ENCODE peak calls at places on chromosomes 5 and 9, in seven cellular contexts. Q, C, M, B, V, J and L are unnamed samples.

GRCh38 chr5:104265531-104266130 is 703.0 kb upstream of the NUDT12 start:
- DNase-seq in Q (no peak), C (no peak), M (no peak), B (no peak), V (no peak), J (no peak), L (no peak)

GRCh38 chr9:22052376-22052945 is 43.4 kb upstream of the CDKN2B start:
- DNase-seq in Q (peak; percentile 41), C (no peak), M (peak; percentile 91), B (no peak), V (peak; percentile 75), J (no peak), L (peak; percentile 98)

GRCh38 chr9:94153905-94154304 is 69.6 kb downstream of the PTPDC1 start:
- DNase-seq in Q (no peak), C (no peak), M (no peak), B (no peak), V (no peak), J (no peak), L (no peak)

GRCh38 chr5:109830955-109831502 is 141.3 kb downstream of the MAN2A1 start:
- DNase-seq in Q (no peak), C (no peak), M (no peak), B (no peak), V (no peak), J (no peak), L (no peak)

GRCh38 chr5:152349683-152350526 is 55.2 kb downstream of the NMUR2 start:
- DNase-seq in Q (peak; percentile 33), C (peak; percentile 20), M (no peak), B (peak; percentile 30), V (peak; percentile 15), J (peak; percentile 47), L (peak; percentile 11)

GRCh38 chr5:96629774-96630173 is 32.4 kb upstream of the CAST start:
- DNase-seq in Q (peak; percentile 62), C (no peak), M (no peak), B (no peak), V (peak; percentile 22), J (no peak), L (peak; percentile 98)

GRCh38 chr9:95570150-95570549 is 53.4 kb upstream of the PTCH1 start:
- DNase-seq in Q (no peak), C (no peak), M (peak; percentile 4), B (no peak), V (no peak), J (no peak), L (no peak)

GRCh38 chr5:4700082-4700481 is 440.0 kb upstream of the ADAMTS16 start:
- DNase-seq in Q (peak; percentile 61), C (peak; percentile 71), M (no peak), B (no peak), V (no peak), J (peak; percentile 60), L (peak; percentile 32)

GRCh38 chr5:177594071-177594470 is 2.1 kb downstream of the TMED9 start:
- DNase-seq in Q (no peak), C (no peak), M (no peak), B (no peak), V (no peak), J (no peak), L (no peak)

GRCh38 chr9:137331929-137332328 is 29.9 kb upstream of the NRARP start:
- DNase-seq in Q (no peak), C (no peak), M (no peak), B (no peak), V (no peak), J (no peak), L (no peak)

GRCh38 chr9:109039539-109039938 is 26.2 kb upstream of the CTNNAL1 start:
- DNase-seq in Q (no peak), C (no peak), M (no peak), B (no peak), V (no peak), J (no peak), L (no peak)

GRCh38 chr5:170628691-170629565 is 125.1 kb downstream of the KCNIP1 start:
- DNase-seq in Q (no peak), C (no peak), M (no peak), B (no peak), V (no peak), J (no peak), L (no peak)

GRCh38 chr9:136105398-136106135 is 10.5 kb upstream of the NACC2 start:
- DNase-seq in Q (no peak), C (no peak), M (no peak), B (no peak), V (no peak), J (peak; percentile 90), L (no peak)

GRCh38 chr5:98401645-98402044 is 371.8 kb upstream of the RGMB start:
- DNase-seq in Q (no peak), C (no peak), M (no peak), B (no peak), V (no peak), J (no peak), L (no peak)

GRCh38 chr9:79940919-79941318 is 369.2 kb downstream of the TLE4 start:
- DNase-seq in Q (no peak), C (no peak), M (no peak), B (no peak), V (no peak), J (no peak), L (no peak)

GRCh38 chr5:108093186-108093585 is 288.7 kb downstream of the FBXL17 start:
- DNase-seq in Q (no peak), C (no peak), M (peak; percentile 1), B (no peak), V (peak; percentile 6), J (no peak), L (no peak)

GRCh38 chr5:59620535-59621212 is 272.9 kb downstream of the PDE4D start:
- DNase-seq in Q (no peak), C (no peak), M (no peak), B (no peak), V (no peak), J (no peak), L (no peak)

GRCh38 chr5:17604951-17605350 is 968 bp downstream of the TAF11L11 start:
- DNase-seq in Q (no peak), C (no peak), M (no peak), B (no peak), V (no peak), J (no peak), L (no peak)

GRCh38 chr9:105438136-105438839 is 9.5 kb upstream of the FSD1L start:
- DNase-seq in Q (no peak), C (no peak), M (peak; percentile 86), B (no peak), V (no peak), J (no peak), L (no peak)

GRCh38 chr9:18610956-18611355 is 137.0 kb downstream of the ADAMTSL1 start:
- DNase-seq in Q (no peak), C (no peak), M (no peak), B (no peak), V (no peak), J (no peak), L (no peak)

GRCh38 chr9:23160491-23160890 is 665.5 kb downstream of the ELAVL2 start:
- DNase-seq in Q (no peak), C (no peak), M (no peak), B (no peak), V (no peak), J (no peak), L (no peak)

DNA sequence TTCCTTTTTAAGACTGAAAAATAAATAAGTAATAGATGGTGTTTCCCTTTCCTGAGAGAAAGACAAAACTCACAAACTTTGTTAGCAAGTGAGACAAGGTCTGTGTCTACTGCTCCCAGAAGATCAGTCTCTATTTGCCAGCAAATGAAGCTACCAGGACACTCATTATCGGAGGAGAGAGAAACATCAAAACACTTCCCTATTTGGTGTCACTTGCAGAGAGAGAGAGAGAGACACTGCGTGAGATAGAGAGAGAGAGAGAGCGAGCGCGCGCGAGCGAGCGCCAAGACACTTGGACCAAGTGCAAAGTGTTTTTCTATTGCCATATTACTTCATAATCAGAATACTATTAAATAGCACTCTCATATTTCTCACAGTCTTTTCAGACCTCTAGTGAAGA is 142.7 kb downstream of the KCNN2 start:
- DNase-seq in Q (no peak), C (no peak), M (no peak), B (no peak), V (no peak), J (no peak), L (no peak)
- H3K27ac ChIP-seq in Q (no peak overlapping the region), C (no peak overlapping the region), M (no peak overlapping the region), B (no peak overlapping the region), V (no peak overlapping the region), J (no peak overlapping the region), L (no peak overlapping the region)

DNA sequence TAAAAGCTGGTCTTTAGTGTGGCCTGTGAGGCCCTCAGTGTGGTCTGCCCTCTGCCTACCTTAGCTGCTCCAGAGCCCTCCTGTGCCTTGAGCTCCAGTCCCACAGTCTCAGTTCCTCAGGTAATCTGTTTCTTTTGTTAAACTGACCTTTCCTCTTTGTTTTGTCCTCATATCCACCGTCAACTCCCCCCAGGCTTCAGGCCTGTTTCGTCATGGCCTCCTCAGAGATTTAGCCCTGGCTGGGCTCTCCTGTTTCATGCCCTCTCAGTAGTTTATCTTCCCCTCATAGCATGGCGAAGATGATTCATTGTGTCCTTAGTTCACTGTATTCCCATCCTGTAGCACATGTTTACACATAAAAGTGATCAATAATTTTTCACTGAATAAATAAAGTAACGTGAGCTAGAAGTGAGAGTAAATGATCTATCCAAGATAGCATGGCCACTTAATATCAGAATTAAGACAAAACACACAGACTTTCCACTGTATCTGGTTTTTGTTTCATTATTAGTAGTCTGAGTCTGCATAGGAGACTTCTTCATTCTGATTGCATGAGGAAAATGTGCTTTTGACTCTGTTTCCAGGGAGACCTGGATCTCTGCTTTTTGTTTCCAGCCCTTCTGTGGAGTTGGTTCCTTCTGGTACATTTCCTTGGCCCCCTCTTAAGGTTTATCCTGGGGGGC is 70.4 kb downstream of the SNX24 start:
- DNase-seq in Q (no peak), C (no peak), M (no peak), B (no peak), V (no peak), J (no peak), L (no peak)
- H3K27ac ChIP-seq in Q (no peak overlapping the region), C (no peak overlapping the region), M (peak overlapping the region; percentile 21), B (no peak overlapping the region), V (no peak overlapping the region), J (no peak overlapping the region), L (no peak overlapping the region)

GRCh38 chr9:127562271-127562780 is 49.8 kb upstream of the STXBP1 start:
- DNase-seq in Q (no peak), C (no peak), M (no peak), B (no peak), V (no peak), J (no peak), L (no peak)
- H3K27ac ChIP-seq in Q (peak overlapping the region; percentile 84), C (no peak overlapping the region), M (peak overlapping the region; percentile 95), B (peak overlapping the region; percentile 63), V (peak overlapping the region; percentile 97), J (peak overlapping the region; percentile 66), L (peak overlapping the region; percentile 75)

GRCh38 chr9:37987467-37987981 is 81.5 kb downstream of the SHB start:
- DNase-seq in Q (no peak), C (no peak), M (no peak), B (no peak), V (no peak), J (no peak), L (no peak)

GRCh38 chr9:37988602-37989001 is 80.4 kb downstream of the SHB start:
- DNase-seq in Q (no peak), C (no peak), M (no peak), B (no peak), V (no peak), J (no peak), L (no peak)

GRCh38 chr9:37986001-37986400 is 82.1 kb upstream of the SLC25A51 start:
- DNase-seq in Q (no peak), C (no peak), M (no peak), B (no peak), V (no peak), J (no peak), L (no peak)

GRCh38 chr9:37988041-37988440 is 81.0 kb downstream of the SHB start:
- DNase-seq in Q (no peak), C (no peak), M (no peak), B (no peak), V (no peak), J (no peak), L (no peak)

GRCh38 chr9:37986771-37987258 is 82.2 kb downstream of the SHB start:
- DNase-seq in Q (no peak), C (no peak), M (no peak), B (no peak), V (no peak), J (no peak), L (no peak)
- H3K27ac ChIP-seq in Q (no peak overlapping the region), C (no peak overlapping the region), M (no peak overlapping the region), B (no peak overlapping the region), V (no peak overlapping the region), J (no peak overlapping the region), L (no peak overlapping the region)